ENCODE peak calls at places on chromosomes 11 and 22, in ten cellular contexts. F is A549, O is cardiac muscle cell, H is NB4, A is H9, Z is astrocyte, Y is IMR-90, V is colonic mucosa, D is endodermal cell, T is AG04450. U is an unnamed sample.

GRCh38 chr11:66924272-66924671 is 33.9 kb downstream of the PC start:
- DNase-seq in F (no peak), O (no peak), H (no peak), A (no peak), Z (no peak), Y (no peak), V (no peak), D (no peak), T (no peak), U (no peak)

GRCh38 chr22:41584881-41585280 is 4.8 kb downstream of the PMM1 start:
- DNase-seq in F (no peak), O (no peak), H (no peak), A (no peak), Z (no peak), Y (no peak), V (no peak), D (no peak), T (no peak), U (no peak)

GRCh38 chr22:30876925-30877553 is 91.5 kb downstream of the MORC2 start:
- DNase-seq in F (no peak), O (no peak), H (no peak), A (no peak), Z (peak; percentile 48), Y (peak; percentile 52), V (no peak), D (no peak), T (no peak), U (no peak)

GRCh38 chr11:72250661-72251465 is 6.9 kb upstream of the PHOX2A start:
- DNase-seq in F (no peak), O (no peak), H (no peak), A (no peak), Z (no peak), Y (no peak), V (no peak), D (no peak), T (no peak), U (no peak)

GRCh38 chr11:73283316-73284035 is 11.3 kb downstream of the P2RY6 start:
- DNase-seq in F (no peak), O (no peak), H (no peak), A (no peak), Z (no peak), Y (no peak), V (no peak), D (no peak), T (no peak), U (no peak)

GRCh38 chr11:124737638-124738293 is 2.0 kb upstream of the NRGN start:
- DNase-seq in F (no peak), O (no peak), H (no peak), A (no peak), Z (no peak), Y (no peak), V (no peak), D (no peak), T (no peak), U (no peak)

GRCh38 chr11:85779956-85780640 is 30.8 kb downstream of the SYTL2 start:
- DNase-seq in F (peak; percentile 41), O (no peak), H (no peak), A (no peak), Z (no peak), Y (peak; percentile 61), V (no peak), D (no peak), T (no peak), U (no peak)

GRCh38 chr22:24106385-24107381 is 74.6 kb upstream of the SUSD2 start:
- DNase-seq in F (no peak), O (no peak), H (peak; percentile 41), A (peak; percentile 37), Z (no peak), Y (no peak), V (no peak), D (no peak), T (no peak), U (peak; percentile 42)

DNA sequence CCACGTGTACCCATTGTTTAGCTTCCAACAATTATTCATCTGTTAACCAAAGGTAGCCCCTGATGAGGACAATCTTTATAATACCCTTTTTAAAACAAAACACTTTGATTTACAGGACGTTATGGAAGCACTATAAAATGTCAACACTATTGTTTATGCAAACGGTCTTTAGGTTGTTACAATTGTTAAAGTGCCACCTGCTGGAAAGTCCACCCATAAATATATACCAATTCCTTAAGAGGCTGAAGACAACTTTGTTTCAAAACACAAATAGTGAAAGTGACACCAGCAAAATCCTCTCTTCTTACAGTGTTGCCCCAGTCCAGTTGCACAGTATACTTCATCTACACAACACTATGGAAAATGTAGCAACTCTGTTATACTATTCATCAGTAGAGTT is 68.9 kb upstream of the SLN start:
- DNase-seq in F (peak; percentile 19), O (no peak), H (no peak), A (no peak), Z (no peak), Y (no peak), V (no peak), D (no peak), T (no peak), U (no peak)
- TF ChIP-seq CTCF in F (peak; percentile 36), O (no peak), H (no peak), A (no peak), Z (no peak), Y (peak; percentile 4), V (no peak), D (no peak), T (no peak), U (no peak)

GRCh38 chr11:47847537-47847891 is 636 bp downstream of the NUP160 start:
- DNase-seq in F (no peak), O (no peak), H (no peak), A (no peak), Z (no peak), Y (no peak), V (no peak), D (no peak), T (no peak), U (no peak)

GRCh38 chr11:47850337-47850736 is 2.2 kb upstream of the NUP160 start:
- DNase-seq in F (no peak), O (no peak), H (peak; percentile 48), A (no peak), Z (no peak), Y (no peak), V (no peak), D (no peak), T (no peak), U (no peak)

GRCh38 chr11:47846998-47847397 is 1.2 kb downstream of the NUP160 start:
- DNase-seq in F (no peak), O (no peak), H (no peak), A (no peak), Z (no peak), Y (no peak), V (no peak), D (no peak), T (no peak), U (no peak)

GRCh38 chr11:47847892-47848635 is at the start of gene NUP160:
- DNase-seq in F (peak; percentile 73), O (peak; percentile 82), H (peak; percentile 83), A (peak; percentile 86), Z (peak; percentile 30), Y (peak; percentile 29), V (peak; percentile 91), D (peak; percentile 95), T (no peak), U (peak; percentile 92)

DNA sequence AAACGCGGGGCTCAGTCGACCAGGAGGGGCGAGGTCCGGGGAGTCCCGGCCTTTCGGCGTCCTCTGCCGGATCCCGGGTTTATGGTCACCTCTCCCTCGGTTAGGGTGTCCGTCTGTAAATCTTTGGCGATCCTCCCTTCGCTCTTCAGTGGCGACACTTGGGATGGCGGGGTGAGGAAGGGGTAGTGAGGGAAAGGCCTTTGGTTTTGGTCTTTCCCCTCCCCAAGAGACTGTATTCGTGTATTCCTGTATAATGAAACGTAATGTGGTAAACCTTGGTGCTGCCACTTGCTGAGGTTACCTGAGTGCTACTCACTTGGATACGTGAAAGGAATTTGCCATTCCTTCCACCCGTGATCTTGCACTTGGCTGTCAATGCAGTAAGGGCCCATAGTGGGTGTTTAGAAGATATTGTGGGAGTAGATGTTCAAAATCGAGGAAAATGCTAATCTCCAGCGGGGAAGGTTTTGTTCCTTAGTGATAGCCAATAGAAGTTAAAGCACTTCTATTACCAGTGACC is 546 bp upstream of the NUP160 start:
- DNase-seq in F (no peak), O (no peak), H (no peak), A (no peak), Z (no peak), Y (no peak), V (no peak), D (no peak), T (no peak), U (no peak)
- TF ChIP-seq CTCF in F (no peak), O (no peak), H (no peak), A (peak; percentile 15), Z (no peak), Y (no peak), V (no peak), D (no peak), T (no peak), U (no peak)

DNA sequence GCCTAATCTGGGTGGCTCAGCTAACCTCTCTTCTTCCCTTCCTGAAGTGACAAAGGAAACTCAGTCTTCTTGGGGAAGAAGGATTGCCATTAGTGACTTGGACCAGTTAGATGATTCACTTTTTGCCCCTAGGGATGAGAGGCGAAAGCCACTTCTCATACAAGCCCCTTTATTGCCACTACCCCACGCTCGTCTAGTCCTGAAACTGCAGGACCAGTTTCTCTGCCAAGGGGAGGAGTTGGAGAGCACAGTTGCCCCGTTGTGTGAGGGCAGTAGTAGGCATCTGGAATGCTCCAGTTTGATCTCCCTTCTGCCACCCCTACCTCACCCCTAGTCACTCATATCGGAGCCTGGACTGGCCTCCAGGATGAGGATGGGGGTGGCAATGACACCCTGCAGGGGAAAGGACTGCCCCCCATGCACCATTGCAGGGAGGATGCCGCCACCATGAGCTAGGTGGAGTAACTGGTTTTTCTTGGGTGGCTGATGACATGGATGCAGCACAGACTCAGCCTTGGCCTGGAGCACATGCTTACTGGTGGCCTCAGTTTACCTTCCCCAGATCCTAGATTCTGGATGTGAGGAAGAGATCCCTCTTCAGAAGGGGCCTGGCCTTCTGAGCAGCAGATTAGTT is 14.2 kb upstream of the UVRAG start:
- DNase-seq in F (no peak), O (no peak), H (no peak), A (no peak), Z (no peak), Y (no peak), V (no peak), D (no peak), T (no peak), U (no peak)
- TF ChIP-seq CTCF in F (no peak), O (no peak), H (no peak), A (no peak), Z (no peak), Y (no peak), V (no peak), D (no peak), T (no peak), U (no peak)

GRCh38 chr11:116420770-116421528 is 351.8 kb downstream of the BUD13 start:
- DNase-seq in F (peak; percentile 16), O (peak; percentile 11), H (peak; percentile 12), A (no peak), Z (peak; percentile 42), Y (no peak), V (no peak), D (peak; percentile 60), T (no peak), U (no peak)

GRCh38 chr11:116421529-116422185 is 351.1 kb downstream of the BUD13 start:
- DNase-seq in F (no peak), O (no peak), H (no peak), A (no peak), Z (no peak), Y (no peak), V (no peak), D (peak; percentile 62), T (no peak), U (no peak)

GRCh38 chr11:116424615-116425261 is 348.0 kb downstream of the BUD13 start:
- DNase-seq in F (no peak), O (peak; percentile 20), H (no peak), A (no peak), Z (no peak), Y (no peak), V (no peak), D (no peak), T (no peak), U (no peak)

GRCh38 chr11:116422556-116422955 is 350.2 kb downstream of the BUD13 start:
- DNase-seq in F (no peak), O (no peak), H (no peak), A (no peak), Z (no peak), Y (no peak), V (no peak), D (no peak), T (no peak), U (no peak)

DNA sequence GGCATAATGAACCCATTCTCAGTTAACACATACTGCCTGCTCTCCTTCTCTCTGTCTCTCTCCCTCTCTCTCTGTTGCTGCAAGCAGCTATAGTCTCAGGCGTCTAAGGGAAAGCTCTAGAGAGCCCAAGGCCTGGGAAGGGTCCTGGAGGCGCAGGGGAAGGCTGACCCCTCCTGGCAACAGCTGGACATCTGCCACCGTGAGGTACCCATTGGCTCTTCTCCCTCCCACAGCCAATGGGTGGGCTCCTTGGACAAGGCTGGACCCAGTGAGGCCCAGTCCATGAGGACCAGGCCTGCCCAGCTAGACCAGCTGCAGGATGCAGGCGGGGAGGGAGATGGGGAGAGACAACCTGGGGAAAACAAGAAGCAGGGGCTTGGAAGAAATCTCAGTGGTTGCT is 349.8 kb downstream of the BUD13 start:
- DNase-seq in F (no peak), O (peak; percentile 67), H (no peak), A (peak; percentile 69), Z (no peak), Y (no peak), V (no peak), D (peak; percentile 81), T (no peak), U (no peak)
- TF ChIP-seq CTCF in F (no peak), O (no peak), H (no peak), A (peak; percentile 58), Z (no peak), Y (no peak), V (no peak), D (peak; percentile 73), T (no peak), U (no peak)

U was measured in activated CD8-positive, alpha-beta T cell treated with anti-CD3 and anti-CD28 coated beads for 36 hours.